ENCODE peak calls at places on chromosomes 5 and 9, in eight cellular contexts. One of them, this sample, is unnamed.

GRCh38 chr9:70563437-70564204 is 149.2 kb upstream of the KLF9 start:
- DNase-seq in GM13977: peak
- DNase-seq in H54: no peak
- DNase-seq in AG04449: peak
- DNase-seq in NCI-H2081: no peak
- DNase-seq in tibial nerve: no peak
- DNase-seq in tibial artery: no peak
- DNase-seq in activated T-cell treated with anti-CD3 and anti-CD28 coated beads for 1 hour: peak
- DNase-seq in this sample: peak

GRCh38 chr9:18438300-18438925 is 35.5 kb upstream of the ADAMTSL1 start:
- DNase-seq in GM13977: no peak
- DNase-seq in H54: no peak
- DNase-seq in AG04449: no peak
- DNase-seq in NCI-H2081: no peak
- DNase-seq in tibial nerve: no peak
- DNase-seq in tibial artery: peak
- DNase-seq in activated T-cell treated with anti-CD3 and anti-CD28 coated beads for 1 hour: no peak
- DNase-seq in this sample: no peak

GRCh38 chr9:137194388-137194787 is 5.9 kb downstream of the SSNA1 start:
- DNase-seq in GM13977: no peak
- DNase-seq in H54: no peak
- DNase-seq in AG04449: no peak
- DNase-seq in NCI-H2081: no peak
- DNase-seq in tibial nerve: no peak
- DNase-seq in tibial artery: no peak
- DNase-seq in activated T-cell treated with anti-CD3 and anti-CD28 coated beads for 1 hour: no peak
- DNase-seq in this sample: no peak

GRCh38 chr5:18466731-18467130 is 832.5 kb downstream of the TAF11L14 start:
- DNase-seq in GM13977: no peak
- DNase-seq in H54: no peak
- DNase-seq in AG04449: no peak
- DNase-seq in NCI-H2081: no peak
- DNase-seq in tibial nerve: no peak
- DNase-seq in tibial artery: no peak
- DNase-seq in activated T-cell treated with anti-CD3 and anti-CD28 coated beads for 1 hour: no peak
- DNase-seq in this sample: no peak

GRCh38 chr5:167294861-167295685 is 996.4 kb upstream of the WWC1 start:
- DNase-seq in GM13977: no peak
- DNase-seq in H54: peak
- DNase-seq in AG04449: peak
- DNase-seq in NCI-H2081: peak
- DNase-seq in tibial nerve: no peak
- DNase-seq in tibial artery: no peak
- DNase-seq in activated T-cell treated with anti-CD3 and anti-CD28 coated beads for 1 hour: no peak
- DNase-seq in this sample: no peak

GRCh38 chr5:109920736-109921135 is 231.0 kb downstream of the MAN2A1 start:
- DNase-seq in GM13977: no peak
- DNase-seq in H54: no peak
- DNase-seq in AG04449: no peak
- DNase-seq in NCI-H2081: no peak
- DNase-seq in tibial nerve: no peak
- DNase-seq in tibial artery: no peak
- DNase-seq in activated T-cell treated with anti-CD3 and anti-CD28 coated beads for 1 hour: no peak
- DNase-seq in this sample: peak

GRCh38 chr9:114172981-114173833 is 17.9 kb downstream of the COL27A1 start:
- DNase-seq in GM13977: no peak
- DNase-seq in H54: no peak
- DNase-seq in AG04449: no peak
- DNase-seq in NCI-H2081: no peak
- DNase-seq in tibial nerve: no peak
- DNase-seq in tibial artery: no peak
- DNase-seq in activated T-cell treated with anti-CD3 and anti-CD28 coated beads for 1 hour: no peak
- DNase-seq in this sample: no peak

GRCh38 chr5:132591140-132591539 is 34.4 kb downstream of the RAD50 start:
- DNase-seq in GM13977: peak
- DNase-seq in H54: no peak
- DNase-seq in AG04449: no peak
- DNase-seq in NCI-H2081: peak
- DNase-seq in tibial nerve: no peak
- DNase-seq in tibial artery: no peak
- DNase-seq in activated T-cell treated with anti-CD3 and anti-CD28 coated beads for 1 hour: no peak
- DNase-seq in this sample: no peak

GRCh38 chr9:113737414-113738271 is 138.5 kb upstream of the ZNF618 start:
- DNase-seq in GM13977: peak
- DNase-seq in H54: peak
- DNase-seq in AG04449: no peak
- DNase-seq in NCI-H2081: peak
- DNase-seq in tibial nerve: no peak
- DNase-seq in tibial artery: no peak
- DNase-seq in activated T-cell treated with anti-CD3 and anti-CD28 coated beads for 1 hour: no peak
- DNase-seq in this sample: peak

GRCh38 chr9:77926314-77926959 is 105.2 kb downstream of the GNAQ start:
- DNase-seq in GM13977: no peak
- DNase-seq in H54: peak
- DNase-seq in AG04449: no peak
- DNase-seq in NCI-H2081: no peak
- DNase-seq in tibial nerve: no peak
- DNase-seq in tibial artery: no peak
- DNase-seq in activated T-cell treated with anti-CD3 and anti-CD28 coated beads for 1 hour: no peak
- DNase-seq in this sample: no peak

GRCh38 chr5:80399553-80400239 is 8.2 kb upstream of the ZFYVE16 start:
- DNase-seq in GM13977: peak
- DNase-seq in H54: no peak
- DNase-seq in AG04449: no peak
- DNase-seq in NCI-H2081: no peak
- DNase-seq in tibial nerve: no peak
- DNase-seq in tibial artery: no peak
- DNase-seq in activated T-cell treated with anti-CD3 and anti-CD28 coated beads for 1 hour: no peak
- DNase-seq in this sample: peak

GRCh38 chr9:19615036-19615435 is 173.8 kb downstream of the SLC24A2 start:
- DNase-seq in GM13977: no peak
- DNase-seq in H54: no peak
- DNase-seq in AG04449: no peak
- DNase-seq in NCI-H2081: no peak
- DNase-seq in tibial nerve: no peak
- DNase-seq in tibial artery: no peak
- DNase-seq in activated T-cell treated with anti-CD3 and anti-CD28 coated beads for 1 hour: no peak
- DNase-seq in this sample: no peak

GRCh38 chr5:82748688-82749091 is 328.5 kb downstream of the TMEM167A start:
- DNase-seq in GM13977: no peak
- DNase-seq in H54: no peak
- DNase-seq in AG04449: no peak
- DNase-seq in NCI-H2081: no peak
- DNase-seq in tibial nerve: no peak
- DNase-seq in tibial artery: no peak
- DNase-seq in activated T-cell treated with anti-CD3 and anti-CD28 coated beads for 1 hour: no peak
- DNase-seq in this sample: no peak

GRCh38 chr9:36877239-36877638 is 156.8 kb downstream of the PAX5 start:
- DNase-seq in GM13977: peak
- DNase-seq in H54: no peak
- DNase-seq in AG04449: no peak
- DNase-seq in NCI-H2081: no peak
- DNase-seq in tibial nerve: no peak
- DNase-seq in tibial artery: no peak
- DNase-seq in activated T-cell treated with anti-CD3 and anti-CD28 coated beads for 1 hour: no peak
- DNase-seq in this sample: no peak

GRCh38 chr5:1012316-1012841 is 3.8 kb downstream of the NKD2 start:
- DNase-seq in GM13977: no peak
- DNase-seq in H54: no peak
- DNase-seq in AG04449: no peak
- DNase-seq in NCI-H2081: no peak
- DNase-seq in tibial nerve: no peak
- DNase-seq in tibial artery: no peak
- DNase-seq in activated T-cell treated with anti-CD3 and anti-CD28 coated beads for 1 hour: no peak
- DNase-seq in this sample: no peak

GRCh38 chr5:14628346-14628745 is 36.2 kb upstream of the OTULIN start:
- DNase-seq in GM13977: peak
- DNase-seq in H54: no peak
- DNase-seq in AG04449: no peak
- DNase-seq in NCI-H2081: no peak
- DNase-seq in tibial nerve: no peak
- DNase-seq in tibial artery: no peak
- DNase-seq in activated T-cell treated with anti-CD3 and anti-CD28 coated beads for 1 hour: peak
- DNase-seq in this sample: peak

GRCh38 chr9:114745108-114745848 is 60.6 kb downstream of the TNFSF15 start:
- DNase-seq in GM13977: no peak
- DNase-seq in H54: no peak
- DNase-seq in AG04449: no peak
- DNase-seq in NCI-H2081: peak
- DNase-seq in tibial nerve: no peak
- DNase-seq in tibial artery: no peak
- DNase-seq in activated T-cell treated with anti-CD3 and anti-CD28 coated beads for 1 hour: no peak
- DNase-seq in this sample: no peak

GRCh38 chr9:34190996-34191892 is 12.4 kb downstream of the UBAP1 start:
- DNase-seq in GM13977: no peak
- DNase-seq in H54: no peak
- DNase-seq in AG04449: no peak
- DNase-seq in NCI-H2081: peak
- DNase-seq in tibial nerve: no peak
- DNase-seq in tibial artery: peak
- DNase-seq in activated T-cell treated with anti-CD3 and anti-CD28 coated beads for 1 hour: no peak
- DNase-seq in this sample: no peak

GRCh38 chr5:170434953-170435605 is 45.9 kb upstream of the KCNMB1 start:
- DNase-seq in GM13977: peak
- DNase-seq in H54: peak
- DNase-seq in AG04449: no peak
- DNase-seq in NCI-H2081: peak
- DNase-seq in tibial nerve: no peak
- DNase-seq in tibial artery: peak
- DNase-seq in activated T-cell treated with anti-CD3 and anti-CD28 coated beads for 1 hour: peak
- DNase-seq in this sample: peak

GRCh38 chr5:163460562-163461176 is at the start of gene HMMR:
- DNase-seq in GM13977: no peak
- DNase-seq in H54: no peak
- DNase-seq in AG04449: no peak
- DNase-seq in NCI-H2081: peak
- DNase-seq in tibial nerve: no peak
- DNase-seq in tibial artery: no peak
- DNase-seq in activated T-cell treated with anti-CD3 and anti-CD28 coated beads for 1 hour: no peak
- DNase-seq in this sample: peak

GRCh38 chr9:127057970-127058644 is 64.3 kb downstream of the ANGPTL2 start:
- DNase-seq in GM13977: no peak
- DNase-seq in H54: no peak
- DNase-seq in AG04449: no peak
- DNase-seq in NCI-H2081: no peak
- DNase-seq in tibial nerve: no peak
- DNase-seq in tibial artery: no peak
- DNase-seq in activated T-cell treated with anti-CD3 and anti-CD28 coated beads for 1 hour: no peak
- DNase-seq in this sample: no peak

GRCh38 chr9:83935276-83935890 is 14.2 kb upstream of the KIF27 start:
- DNase-seq in GM13977: no peak
- DNase-seq in H54: no peak
- DNase-seq in AG04449: no peak
- DNase-seq in NCI-H2081: peak
- DNase-seq in tibial nerve: no peak
- DNase-seq in tibial artery: no peak
- DNase-seq in activated T-cell treated with anti-CD3 and anti-CD28 coated beads for 1 hour: no peak
- DNase-seq in this sample: no peak

GRCh38 chr5:157026789-157027424 is 32.0 kb downstream of the HAVCR1 start:
- DNase-seq in GM13977: no peak
- DNase-seq in H54: no peak
- DNase-seq in AG04449: no peak
- DNase-seq in NCI-H2081: peak
- DNase-seq in tibial nerve: no peak
- DNase-seq in tibial artery: no peak
- DNase-seq in activated T-cell treated with anti-CD3 and anti-CD28 coated beads for 1 hour: no peak
- DNase-seq in this sample: peak

GRCh38 chr5:87210076-87210475 is 57.6 kb upstream of the RASA1 start:
- DNase-seq in GM13977: no peak
- DNase-seq in H54: no peak
- DNase-seq in AG04449: no peak
- DNase-seq in NCI-H2081: no peak
- DNase-seq in tibial nerve: no peak
- DNase-seq in tibial artery: no peak
- DNase-seq in activated T-cell treated with anti-CD3 and anti-CD28 coated beads for 1 hour: no peak
- DNase-seq in this sample: no peak

This sample was measured in MM.1S.